ENCODE peak calls at places on chromosomes 7 and 10, in ten cellular contexts. X is ovary, N is NB4, K is HepG2, J is right lobe of liver, O is stomach, S is IMR-90, Y is transverse colon, I is lower leg skin, A is Peyer's patch. R is an unnamed sample.

GRCh38 chr10:118669020-118669766 is 73.7 kb upstream of the PRLHR start:
- DNase-seq in X (no peak), N (peak; percentile 66), K (no peak), J (no peak), O (no peak), S (peak; percentile 52), Y (no peak), I (peak; percentile 55), A (no peak), R (no peak)

GRCh38 chr10:49144021-49144720 is 10.3 kb upstream of the FAM170B start:
- DNase-seq in X (no peak), N (no peak), K (no peak), J (no peak), O (no peak), S (peak; percentile 81), Y (no peak), I (no peak), A (no peak), R (no peak)

GRCh38 chr7:18125536-18125935 is 97.9 kb upstream of the PRPS1L1 start:
- DNase-seq in X (no peak), N (no peak), K (no peak), J (no peak), O (no peak), S (peak; percentile 2), Y (no peak), I (no peak), A (no peak), R (no peak)

GRCh38 chr10:102675887-102676616 is 31.8 kb downstream of the TRIM8 start:
- DNase-seq in X (peak; percentile 12), N (peak; percentile 92), K (peak; percentile 79), J (no peak), O (no peak), S (peak; percentile 98), Y (no peak), I (peak; percentile 46), A (peak; percentile 64), R (no peak)

GRCh38 chr10:120942806-120943413 is 91.7 kb downstream of the WDR11 start:
- DNase-seq in X (peak; percentile 87), N (peak; percentile 78), K (peak; percentile 32), J (peak; percentile 83), O (peak; percentile 80), S (peak; percentile 57), Y (peak; percentile 83), I (peak; percentile 72), A (peak; percentile 41), R (no peak)

GRCh38 chr10:73218466-73219191 is 28.4 kb downstream of the DNAJC9 start:
- DNase-seq in X (no peak), N (peak; percentile 53), K (peak; percentile 35), J (no peak), O (no peak), S (peak; percentile 28), Y (no peak), I (no peak), A (no peak), R (no peak)

GRCh38 chr10:91683976-91684375 is 51.1 kb upstream of the PPP1R3C start:
- DNase-seq in X (no peak), N (no peak), K (no peak), J (no peak), O (no peak), S (peak; percentile 96), Y (no peak), I (no peak), A (no peak), R (no peak)

GRCh38 chr10:119315128-119316001 is 108.0 kb downstream of the GRK5 start:
- DNase-seq in X (no peak), N (peak; percentile 87), K (peak; percentile 83), J (no peak), O (no peak), S (peak; percentile 98), Y (peak; percentile 45), I (peak; percentile 30), A (no peak), R (no peak)

GRCh38 chr7:44561962-44562621 is 11.6 kb downstream of the DDX56 start:
- DNase-seq in X (no peak), N (no peak), K (peak; percentile 87), J (peak; percentile 52), O (peak; percentile 47), S (peak; percentile 54), Y (peak; percentile 73), I (no peak), A (no peak), R (no peak)

GRCh38 chr10:95356190-95356955 is 65.6 kb upstream of the PDLIM1 start:
- DNase-seq in X (no peak), N (no peak), K (no peak), J (no peak), O (no peak), S (no peak), Y (no peak), I (no peak), A (no peak), R (peak; percentile 84)

GRCh38 chr7:100053201-100053600 is 3.6 kb downstream of the ZSCAN21 start:
- DNase-seq in X (no peak), N (peak; percentile 79), K (peak; percentile 81), J (peak; percentile 64), O (peak; percentile 50), S (peak; percentile 86), Y (peak; percentile 46), I (peak; percentile 26), A (no peak), R (no peak)

GRCh38 chr10:119323085-119323670 is 115.8 kb downstream of the GRK5 start:
- DNase-seq in X (no peak), N (no peak), K (peak; percentile 74), J (no peak), O (no peak), S (no peak), Y (no peak), I (no peak), A (no peak), R (no peak)

GRCh38 chr7:29190349-29191045 is 4.1 kb upstream of the CHN2 start:
- DNase-seq in X (no peak), N (no peak), K (peak; percentile 94), J (no peak), O (no peak), S (no peak), Y (no peak), I (no peak), A (no peak), R (no peak)

GRCh38 chr7:134826105-134826504 is 46.7 kb downstream of the CALD1 start:
- DNase-seq in X (no peak), N (no peak), K (no peak), J (no peak), O (no peak), S (peak; percentile 91), Y (no peak), I (no peak), A (no peak), R (no peak)
- H3K4me3 ChIP-seq in X (no peak overlapping the region), N (no peak overlapping the region), K (no peak overlapping the region), J (no peak overlapping the region), O (no peak overlapping the region), S (no peak overlapping the region), Y (no peak overlapping the region), I (no peak overlapping the region), A (no peak overlapping the region), R (no peak overlapping the region)

DNA sequence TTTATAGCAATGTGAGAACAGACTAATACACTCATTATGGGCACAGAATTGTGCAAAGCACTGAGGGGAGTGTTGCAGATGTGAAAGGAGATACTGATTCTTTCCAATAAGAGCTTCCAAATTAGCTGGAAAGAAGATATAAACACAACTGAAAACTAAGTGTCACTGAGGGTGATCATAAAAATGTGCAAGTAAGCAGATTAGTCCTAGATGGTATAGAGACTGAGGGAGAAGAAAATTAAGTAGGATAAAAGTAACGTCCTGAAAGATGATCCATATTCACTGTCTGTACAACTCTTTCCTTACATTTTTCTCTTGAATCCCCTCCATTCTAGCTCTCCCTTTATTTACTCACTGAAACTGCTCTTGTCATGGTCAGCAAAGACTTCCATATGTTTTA is 11.2 kb upstream of the NXPH1 start:
- DNase-seq in X (no peak), N (no peak), K (no peak), J (no peak), O (no peak), S (no peak), Y (no peak), I (no peak), A (no peak), R (no peak)
- TF ChIP-seq CTCF in X (no peak), N (no peak), K (no peak), J (no peak), O (no peak), S (no peak), Y (no peak), I (no peak), A (no peak), R (no peak)

GRCh38 chr10:12259988-12260387 is 64.0 kb downstream of the CDC123 start:
- DNase-seq in X (no peak), N (no peak), K (no peak), J (peak; percentile 12), O (no peak), S (no peak), Y (no peak), I (no peak), A (no peak), R (no peak)

GRCh38 chr10:12262278-12262981 is 66.4 kb downstream of the CDC123 start:
- DNase-seq in X (no peak), N (no peak), K (peak; percentile 89), J (peak; percentile 3), O (no peak), S (no peak), Y (no peak), I (no peak), A (no peak), R (no peak)

DNA sequence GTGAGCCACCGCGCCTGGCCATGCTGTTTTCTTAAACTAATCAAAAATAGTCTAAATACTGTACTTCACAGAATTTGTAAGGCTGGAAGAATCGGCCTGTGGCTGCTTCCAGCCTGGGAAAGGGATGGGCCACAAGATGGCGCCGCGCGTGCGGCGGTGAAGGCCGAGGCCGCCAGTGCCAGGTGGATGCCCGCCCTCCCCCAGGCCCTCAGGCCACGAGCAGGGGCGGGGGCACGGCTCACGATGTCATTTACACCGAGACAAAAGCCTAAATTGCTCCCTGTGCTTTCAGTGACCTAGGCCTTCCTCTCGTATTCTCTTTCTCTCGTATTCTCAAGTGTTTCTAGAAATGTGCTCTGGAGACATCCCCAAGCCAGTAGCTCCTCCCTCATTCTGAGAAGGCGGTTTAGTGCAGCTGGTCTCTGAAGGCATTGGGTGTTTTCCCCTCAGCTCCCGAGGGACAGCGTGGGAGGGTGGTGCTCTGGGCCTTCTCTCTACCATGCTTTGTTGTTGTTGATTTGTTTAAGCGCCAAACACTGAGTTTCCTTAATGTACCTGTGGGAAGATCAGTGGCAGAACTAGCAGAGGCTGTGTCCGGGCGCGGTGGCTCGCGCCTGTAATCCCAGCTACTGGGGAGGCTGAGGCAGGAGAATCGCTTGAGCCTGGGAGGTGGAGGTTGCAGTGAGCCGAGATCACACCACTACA is 68.4 kb downstream of the CDC123 start:
- DNase-seq in X (peak; percentile 82), N (peak; percentile 88), K (peak; percentile 12), J (peak; percentile 83), O (peak; percentile 74), S (peak; percentile 69), Y (peak; percentile 85), I (peak; percentile 62), A (peak; percentile 85), R (no peak)
- TF ChIP-seq POLR2A in X (no peak), N (no peak), K (no peak), J (no peak), O (no peak), S (peak; percentile 61), Y (no peak), I (no peak), A (no peak), R (no peak)

DNA sequence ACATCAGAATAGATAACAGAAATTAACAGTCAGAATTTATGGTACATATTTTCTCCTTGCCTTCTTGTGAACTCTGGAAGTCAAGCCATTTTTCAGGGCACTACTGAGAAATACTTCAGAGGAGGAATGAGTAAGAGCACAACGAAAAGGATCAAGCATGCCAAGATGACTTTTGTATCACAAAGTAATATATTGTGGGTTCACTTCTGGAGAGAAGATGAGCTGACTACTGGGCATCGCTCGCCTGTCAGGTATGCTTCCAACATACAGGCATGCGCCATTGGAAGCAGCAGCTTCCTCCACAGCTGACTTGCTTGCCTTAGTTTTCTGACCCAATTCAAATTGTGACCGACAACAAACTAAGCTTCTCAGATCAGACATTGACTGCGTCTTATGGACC is 137.3 kb downstream of the VTI1A start:
- DNase-seq in X (no peak), N (no peak), K (no peak), J (no peak), O (no peak), S (peak; percentile 61), Y (no peak), I (no peak), A (no peak), R (no peak)
- H3K4me3 ChIP-seq in X (no peak overlapping the region), N (no peak overlapping the region), K (no peak overlapping the region), J (no peak overlapping the region), O (no peak overlapping the region), S (no peak overlapping the region), Y (no peak overlapping the region), I (no peak overlapping the region), A (no peak overlapping the region), R (no peak overlapping the region)